ENCODE peak calls at places on chromosomes 2 and 18, in ten cellular contexts. One of them, this sample, is unnamed.

GRCh38 chr2:140551291-140551690 is 1579.5 kb downstream of the LRP1B start:
- DNase-seq in heart left ventricle: no peak
- DNase-seq in HepG2: no peak
- DNase-seq in choroid plexus epithelial cell: no peak
- DNase-seq in HFF-Myc: no peak
- DNase-seq in hepatocyte: no peak
- DNase-seq in progenitor cell of endocrine pancreas: no peak
- DNase-seq in mesothelial cell of epicardium: no peak
- DNase-seq in HFFc6: no peak
- DNase-seq in GM13977: no peak
- DNase-seq in this sample: no peak

GRCh38 chr2:52084760-52085159 is 1052.8 kb upstream of the NRXN1 start:
- DNase-seq in HepG2: no peak
- DNase-seq in HFFc6: no peak
- DNase-seq in HFF-Myc: no peak
- DNase-seq in choroid plexus epithelial cell: peak
- DNase-seq in progenitor cell of endocrine pancreas: no peak
- DNase-seq in GM13977: no peak
- DNase-seq in heart left ventricle: no peak
- DNase-seq in mesothelial cell of epicardium: no peak
- DNase-seq in hepatocyte: no peak
- DNase-seq in this sample: no peak

GRCh38 chr2:109331081-109331480 is 202.1 kb downstream of the SH3RF3 start:
- DNase-seq in heart left ventricle: no peak
- DNase-seq in choroid plexus epithelial cell: no peak
- DNase-seq in hepatocyte: no peak
- DNase-seq in HepG2: no peak
- DNase-seq in GM13977: no peak
- DNase-seq in progenitor cell of endocrine pancreas: no peak
- DNase-seq in mesothelial cell of epicardium: no peak
- DNase-seq in HFFc6: no peak
- DNase-seq in HFF-Myc: peak
- DNase-seq in this sample: no peak

GRCh38 chr2:119109823-119110222 is 48.7 kb downstream of the C1QL2 start:
- DNase-seq in heart left ventricle: no peak
- DNase-seq in progenitor cell of endocrine pancreas: no peak
- DNase-seq in HFF-Myc: no peak
- DNase-seq in HFFc6: no peak
- DNase-seq in hepatocyte: peak
- DNase-seq in HepG2: no peak
- DNase-seq in mesothelial cell of epicardium: no peak
- DNase-seq in GM13977: no peak
- DNase-seq in choroid plexus epithelial cell: no peak
- DNase-seq in this sample: no peak

GRCh38 chr2:7773362-7773973 is 856.3 kb downstream of the RNF144A start:
- DNase-seq in HepG2: no peak
- DNase-seq in HFF-Myc: no peak
- DNase-seq in GM13977: peak
- DNase-seq in progenitor cell of endocrine pancreas: no peak
- DNase-seq in mesothelial cell of epicardium: no peak
- DNase-seq in heart left ventricle: no peak
- DNase-seq in choroid plexus epithelial cell: no peak
- DNase-seq in hepatocyte: no peak
- DNase-seq in HFFc6: peak
- DNase-seq in this sample: peak

GRCh38 chr2:211248841-211249240 is 692.4 kb downstream of the CPS1 start:
- DNase-seq in hepatocyte: no peak
- DNase-seq in mesothelial cell of epicardium: no peak
- DNase-seq in choroid plexus epithelial cell: no peak
- DNase-seq in HFFc6: no peak
- DNase-seq in HepG2: no peak
- DNase-seq in progenitor cell of endocrine pancreas: no peak
- DNase-seq in HFF-Myc: no peak
- DNase-seq in heart left ventricle: no peak
- DNase-seq in GM13977: no peak
- DNase-seq in this sample: peak

GRCh38 chr2:159506764-159507406 is 109.5 kb downstream of the BAZ2B start:
- DNase-seq in heart left ventricle: no peak
- DNase-seq in hepatocyte: peak
- DNase-seq in mesothelial cell of epicardium: no peak
- DNase-seq in choroid plexus epithelial cell: peak
- DNase-seq in HFFc6: no peak
- DNase-seq in GM13977: no peak
- DNase-seq in HFF-Myc: no peak
- DNase-seq in progenitor cell of endocrine pancreas: no peak
- DNase-seq in HepG2: no peak
- DNase-seq in this sample: peak

GRCh38 chr2:174535757-174536703 is 49.2 kb upstream of the GPR155 start:
- DNase-seq in choroid plexus epithelial cell: no peak
- DNase-seq in HFFc6: no peak
- DNase-seq in GM13977: no peak
- DNase-seq in hepatocyte: peak
- DNase-seq in mesothelial cell of epicardium: no peak
- DNase-seq in heart left ventricle: no peak
- DNase-seq in HepG2: no peak
- DNase-seq in progenitor cell of endocrine pancreas: no peak
- DNase-seq in HFF-Myc: no peak
- DNase-seq in this sample: no peak

GRCh38 chr2:23037596-23037995 is 347.4 kb upstream of the KLHL29 start:
- DNase-seq in HFFc6: no peak
- DNase-seq in heart left ventricle: no peak
- DNase-seq in GM13977: no peak
- DNase-seq in hepatocyte: no peak
- DNase-seq in HepG2: no peak
- DNase-seq in choroid plexus epithelial cell: no peak
- DNase-seq in mesothelial cell of epicardium: no peak
- DNase-seq in HFF-Myc: no peak
- DNase-seq in progenitor cell of endocrine pancreas: no peak
- DNase-seq in this sample: no peak

GRCh38 chr2:27303093-27304025 is 4.9 kb downstream of the UCN start:
- DNase-seq in heart left ventricle: peak
- DNase-seq in HFFc6: peak
- DNase-seq in HepG2: peak
- DNase-seq in progenitor cell of endocrine pancreas: no peak
- DNase-seq in hepatocyte: peak
- DNase-seq in mesothelial cell of epicardium: no peak
- DNase-seq in HFF-Myc: peak
- DNase-seq in GM13977: peak
- DNase-seq in choroid plexus epithelial cell: peak
- DNase-seq in this sample: peak

DNA sequence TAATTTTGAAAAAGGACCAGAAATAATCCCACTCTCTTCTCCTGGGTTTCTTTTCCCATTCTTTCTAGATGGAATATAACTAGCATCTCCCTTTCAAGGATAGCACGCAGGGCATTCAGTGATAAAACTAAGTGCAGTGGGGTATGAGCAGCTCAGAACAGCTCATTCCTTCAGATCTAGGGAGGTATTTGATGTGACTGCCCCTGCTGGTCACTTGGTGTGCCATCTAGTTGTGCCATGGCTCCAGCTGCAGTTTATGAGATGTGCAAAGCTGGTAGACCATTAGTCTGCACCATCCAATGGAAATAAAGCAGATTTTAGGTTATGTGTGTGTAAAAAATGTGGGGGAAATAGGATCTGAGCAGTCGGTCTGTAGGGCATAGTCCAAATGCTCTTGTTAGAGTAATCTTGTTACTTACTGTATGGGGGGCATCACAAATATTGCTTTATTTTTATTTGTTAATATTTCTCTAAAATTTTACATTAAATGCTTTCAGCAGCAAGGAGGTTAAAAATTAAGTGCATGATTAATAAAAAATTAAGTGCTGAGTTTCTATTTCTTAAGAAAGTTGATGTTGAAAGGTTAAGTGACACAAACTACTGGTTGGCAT is 38.9 kb downstream of the CTAGE1 start:
- DNase-seq in mesothelial cell of epicardium: no peak
- DNase-seq in progenitor cell of endocrine pancreas: no peak
- DNase-seq in HFFc6: peak
- DNase-seq in choroid plexus epithelial cell: peak
- DNase-seq in heart left ventricle: peak
- DNase-seq in HepG2: peak
- DNase-seq in HFF-Myc: peak
- DNase-seq in hepatocyte: peak
- DNase-seq in GM13977: no peak
- DNase-seq in this sample: peak
- TF ChIP-seq CTCF in mesothelial cell of epicardium: no peak
- TF ChIP-seq CTCF in progenitor cell of endocrine pancreas: peak
- TF ChIP-seq CTCF in HFFc6: peak
- TF ChIP-seq CTCF in choroid plexus epithelial cell: peak
- TF ChIP-seq CTCF in heart left ventricle: peak
- TF ChIP-seq CTCF in HepG2: peak
- TF ChIP-seq CTCF in HFF-Myc: peak
- TF ChIP-seq CTCF in hepatocyte: peak
- TF ChIP-seq CTCF in GM13977: peak
- TF ChIP-seq CTCF in this sample: peak

GRCh38 chr2:155215037-155215707 is 516.7 kb downstream of the KCNJ3 start:
- DNase-seq in HFF-Myc: no peak
- DNase-seq in choroid plexus epithelial cell: no peak
- DNase-seq in heart left ventricle: no peak
- DNase-seq in hepatocyte: no peak
- DNase-seq in HepG2: no peak
- DNase-seq in GM13977: no peak
- DNase-seq in HFFc6: no peak
- DNase-seq in mesothelial cell of epicardium: no peak
- DNase-seq in progenitor cell of endocrine pancreas: no peak
- DNase-seq in this sample: no peak

GRCh38 chr2:155205201-155205600 is 506.7 kb downstream of the KCNJ3 start:
- DNase-seq in GM13977: no peak
- DNase-seq in HFFc6: no peak
- DNase-seq in progenitor cell of endocrine pancreas: no peak
- DNase-seq in HFF-Myc: no peak
- DNase-seq in HepG2: no peak
- DNase-seq in heart left ventricle: no peak
- DNase-seq in hepatocyte: no peak
- DNase-seq in choroid plexus epithelial cell: no peak
- DNase-seq in mesothelial cell of epicardium: no peak
- DNase-seq in this sample: no peak

DNA sequence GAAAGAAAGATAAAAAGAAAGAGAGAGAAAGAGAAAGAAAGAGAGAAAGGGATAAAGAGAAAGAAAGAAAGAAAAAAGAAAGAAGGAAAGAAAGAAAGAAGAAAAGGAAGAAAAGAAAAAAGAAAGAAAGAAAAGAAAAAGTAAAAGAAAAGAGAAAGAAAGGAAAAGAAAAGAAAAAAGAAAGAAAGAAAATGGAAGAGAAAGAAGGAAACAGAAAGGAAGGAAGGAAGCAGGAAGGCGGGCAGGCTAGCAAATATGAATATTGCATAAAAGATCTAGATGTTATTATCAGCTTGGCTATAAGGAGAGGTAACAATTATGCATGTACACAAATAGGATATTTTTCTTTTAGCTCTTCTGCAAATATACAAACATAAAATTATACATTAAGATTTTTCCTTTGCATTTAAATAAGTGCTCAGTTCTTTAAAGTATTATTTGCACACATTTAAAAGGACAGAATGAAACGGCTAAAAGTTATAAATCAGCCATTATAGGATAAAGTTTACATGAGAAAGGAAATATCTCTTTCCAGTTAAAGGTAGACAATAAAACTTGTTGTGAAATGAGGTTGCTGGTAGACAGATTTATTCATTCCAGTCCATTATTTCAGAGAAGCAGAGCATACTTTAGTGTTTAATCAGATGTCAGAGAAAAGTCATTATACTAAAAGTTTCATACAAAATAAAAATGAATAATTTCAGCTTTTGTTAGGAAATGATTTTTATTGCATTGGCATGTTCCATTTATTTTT is 511.4 kb downstream of the KCNJ3 start:
- DNase-seq in progenitor cell of endocrine pancreas: no peak
- DNase-seq in GM13977: no peak
- DNase-seq in heart left ventricle: no peak
- DNase-seq in HepG2: no peak
- DNase-seq in HFF-Myc: no peak
- DNase-seq in mesothelial cell of epicardium: no peak
- DNase-seq in hepatocyte: no peak
- DNase-seq in choroid plexus epithelial cell: no peak
- DNase-seq in HFFc6: no peak
- DNase-seq in this sample: no peak
- TF ChIP-seq CTCF in progenitor cell of endocrine pancreas: no peak
- TF ChIP-seq CTCF in GM13977: no peak
- TF ChIP-seq CTCF in heart left ventricle: no peak
- TF ChIP-seq CTCF in HepG2: no peak
- TF ChIP-seq CTCF in HFF-Myc: no peak
- TF ChIP-seq CTCF in mesothelial cell of epicardium: no peak
- TF ChIP-seq CTCF in hepatocyte: no peak
- TF ChIP-seq CTCF in choroid plexus epithelial cell: no peak
- TF ChIP-seq CTCF in HFFc6: no peak
- TF ChIP-seq CTCF in this sample: no peak

DNA sequence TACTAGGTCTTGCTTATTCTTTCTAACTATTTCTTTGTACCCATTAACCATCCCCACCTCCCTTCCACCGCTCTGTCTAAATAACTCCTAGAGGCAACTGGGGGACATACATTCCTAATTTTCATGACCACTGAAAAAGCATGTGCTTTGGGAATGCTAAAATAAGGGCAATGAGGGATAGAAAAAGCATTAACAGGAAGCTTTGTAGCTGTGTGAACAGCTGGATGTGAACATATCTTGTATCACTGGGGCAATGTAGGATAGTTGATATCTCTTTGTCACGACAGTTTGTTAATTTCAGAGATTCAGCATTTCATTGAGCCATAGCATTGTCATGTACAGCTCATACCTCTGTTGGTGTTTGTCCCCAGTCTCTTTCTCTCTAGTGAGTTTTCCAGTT is 230.4 kb upstream of the NRP2 start:
- DNase-seq in choroid plexus epithelial cell: no peak
- DNase-seq in HepG2: no peak
- DNase-seq in hepatocyte: no peak
- DNase-seq in progenitor cell of endocrine pancreas: no peak
- DNase-seq in GM13977: no peak
- DNase-seq in HFF-Myc: no peak
- DNase-seq in heart left ventricle: no peak
- DNase-seq in mesothelial cell of epicardium: no peak
- DNase-seq in HFFc6: no peak
- DNase-seq in this sample: no peak
- TF ChIP-seq CTCF in choroid plexus epithelial cell: no peak
- TF ChIP-seq CTCF in HepG2: no peak
- TF ChIP-seq CTCF in hepatocyte: no peak
- TF ChIP-seq CTCF in progenitor cell of endocrine pancreas: no peak
- TF ChIP-seq CTCF in GM13977: no peak
- TF ChIP-seq CTCF in HFF-Myc: no peak
- TF ChIP-seq CTCF in heart left ventricle: no peak
- TF ChIP-seq CTCF in mesothelial cell of epicardium: no peak
- TF ChIP-seq CTCF in HFFc6: no peak
- TF ChIP-seq CTCF in this sample: no peak

DNA sequence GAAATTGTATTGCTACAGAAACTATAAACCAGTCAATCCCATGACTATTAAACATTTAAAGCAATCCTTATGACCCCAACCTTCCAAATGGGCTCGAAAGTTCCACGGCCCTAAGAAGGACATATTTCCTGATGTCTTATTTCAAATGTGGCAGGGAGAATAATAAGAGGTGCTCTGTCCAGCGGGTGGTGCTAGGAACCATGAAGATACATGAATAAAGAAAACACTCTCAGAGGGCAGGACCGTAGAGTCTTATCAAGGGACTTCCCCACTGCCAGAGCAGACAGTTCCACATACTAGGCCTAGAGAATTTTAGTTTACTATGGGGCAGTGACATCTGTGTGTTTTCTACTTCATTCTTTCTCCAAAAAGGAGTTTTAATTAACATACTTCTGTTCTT is 187.1 kb upstream of the PIK3C3 start:
- DNase-seq in GM13977: peak
- DNase-seq in HFF-Myc: no peak
- DNase-seq in HepG2: no peak
- DNase-seq in heart left ventricle: no peak
- DNase-seq in hepatocyte: peak
- DNase-seq in HFFc6: peak
- DNase-seq in mesothelial cell of epicardium: no peak
- DNase-seq in progenitor cell of endocrine pancreas: no peak
- DNase-seq in choroid plexus epithelial cell: peak
- DNase-seq in this sample: no peak
- TF ChIP-seq CTCF in GM13977: peak
- TF ChIP-seq CTCF in HFF-Myc: peak
- TF ChIP-seq CTCF in HepG2: no peak
- TF ChIP-seq CTCF in heart left ventricle: no peak
- TF ChIP-seq CTCF in hepatocyte: peak
- TF ChIP-seq CTCF in HFFc6: peak
- TF ChIP-seq CTCF in mesothelial cell of epicardium: no peak
- TF ChIP-seq CTCF in progenitor cell of endocrine pancreas: peak
- TF ChIP-seq CTCF in choroid plexus epithelial cell: peak
- TF ChIP-seq CTCF in this sample: no peak